ENCODE peak calls at places on chromosomes 4 and X, in four cellular contexts. H, Z, R and L are unnamed samples.

GRCh38 chr4:78720994-78721677 is 55.0 kb upstream of the BMP2K start:
- DNase-seq in H (no peak), R (no peak), Z (no peak), L (no peak)

GRCh38 chrX:107712231-107713204 is 63.1 kb downstream of the TSC22D3 start:
- DNase-seq in R (peak), H (no peak), Z (no peak), L (peak)

GRCh38 chr4:169008478-169008877 is 1.6 kb downstream of the CBR4 start:
- DNase-seq in H (no peak), R (no peak), Z (no peak), L (no peak)

GRCh38 chr4:7780751-7781348 is 158.8 kb downstream of the AFAP1 start:
- DNase-seq in Z (no peak), R (no peak), H (no peak), L (no peak)

GRCh38 chr4:88616275-88616996 is 24.2 kb downstream of the HERC3 start:
- DNase-seq in H (no peak), Z (no peak), R (no peak), L (peak)

GRCh38 chrX:14673764-14674163 is 144.4 kb downstream of the GLRA2 start:
- DNase-seq in H (peak), Z (no peak), R (peak), L (peak)

GRCh38 chr4:149441338-149441737 is 374.3 kb downstream of the IQCM start:
- DNase-seq in Z (no peak), H (no peak), R (no peak), L (peak)

GRCh38 chr4:42671431-42672194 is 14.7 kb upstream of the ATP8A1 start:
- DNase-seq in R (no peak), Z (no peak), H (no peak), L (no peak)

GRCh38 chr4:119070301-119070700 is 65.3 kb upstream of the MYOZ2 start:
- DNase-seq in Z (no peak), H (no peak), R (peak), L (no peak)

GRCh38 chrX:31233941-31234496 is 162.2 kb upstream of the FTHL17 start:
- DNase-seq in Z (no peak), R (no peak), H (no peak), L (no peak)

GRCh38 chrX:54452920-54453319 is 12.7 kb downstream of the TSR2 start:
- DNase-seq in R (no peak), Z (peak), H (peak), L (peak)

GRCh38 chr4:124000233-124000632 is 603.6 kb downstream of the SPRY1 start:
- DNase-seq in Z (no peak), H (no peak), R (no peak), L (no peak)

GRCh38 chr4:25993564-25994185 is 79.7 kb downstream of the SMIM20 start:
- DNase-seq in H (peak), Z (peak), R (no peak), L (no peak)

GRCh38 chr4:14887842-14888433 is 114.3 kb upstream of the CPEB2 start:
- DNase-seq in Z (no peak), H (no peak), R (no peak), L (no peak)

GRCh38 chr4:76435689-76436176 is 704 bp downstream of the SHROOM3 start:
- DNase-seq in H (no peak), Z (no peak), R (no peak), L (no peak)